ENCODE peak calls at places on chromosomes 3 and 15, in six cellular contexts. One of them, this sample, is unnamed.

GRCh38 chr3:18423401-18424212 is 1.5 kb downstream of the SATB1 start:
- DNase-seq in activated CD8-positive, alpha-beta memory T cell treated with anti-CD3 and anti-CD28 coated beads for 24 hours: peak
- DNase-seq in stimulated activated CD4-positive, alpha-beta T cell treated with anti-CD3 and anti-CD28 coated beads, Interleukin-15, amount 100 ng/mL, for 24 hours: peak
- DNase-seq in NCI-H2081: peak
- DNase-seq in activated naive CD4-positive, alpha-beta T cell treated with anti-CD3 and anti-CD28 coated beads, Interleukin-2, amount 10 ng/mL, durations not matched to agents 7 days and 5 days: peak
- DNase-seq in fibroblast of mammary gland: peak
- DNase-seq in this sample: peak

GRCh38 chr3:193665370-193665989 is 72.5 kb downstream of the OPA1 start:
- DNase-seq in activated CD8-positive, alpha-beta memory T cell treated with anti-CD3 and anti-CD28 coated beads for 24 hours: no peak
- DNase-seq in stimulated activated CD4-positive, alpha-beta T cell treated with anti-CD3 and anti-CD28 coated beads, Interleukin-15, amount 100 ng/mL, for 24 hours: no peak
- DNase-seq in NCI-H2081: peak
- DNase-seq in activated naive CD4-positive, alpha-beta T cell treated with anti-CD3 and anti-CD28 coated beads, Interleukin-2, amount 10 ng/mL, durations not matched to agents 7 days and 5 days: no peak
- DNase-seq in fibroblast of mammary gland: peak
- DNase-seq in this sample: peak

GRCh38 chr15:65305144-65305758 is 774 bp downstream of the RNU5B-1 start:
- DNase-seq in activated CD8-positive, alpha-beta memory T cell treated with anti-CD3 and anti-CD28 coated beads for 24 hours: peak
- DNase-seq in stimulated activated CD4-positive, alpha-beta T cell treated with anti-CD3 and anti-CD28 coated beads, Interleukin-15, amount 100 ng/mL, for 24 hours: peak
- DNase-seq in NCI-H2081: no peak
- DNase-seq in activated naive CD4-positive, alpha-beta T cell treated with anti-CD3 and anti-CD28 coated beads, Interleukin-2, amount 10 ng/mL, durations not matched to agents 7 days and 5 days: peak
- DNase-seq in fibroblast of mammary gland: no peak
- DNase-seq in this sample: no peak

GRCh38 chr3:24502690-24503089 is 8.0 kb upstream of the THRB start:
- DNase-seq in activated CD8-positive, alpha-beta memory T cell treated with anti-CD3 and anti-CD28 coated beads for 24 hours: no peak
- DNase-seq in stimulated activated CD4-positive, alpha-beta T cell treated with anti-CD3 and anti-CD28 coated beads, Interleukin-15, amount 100 ng/mL, for 24 hours: no peak
- DNase-seq in NCI-H2081: no peak
- DNase-seq in activated naive CD4-positive, alpha-beta T cell treated with anti-CD3 and anti-CD28 coated beads, Interleukin-2, amount 10 ng/mL, durations not matched to agents 7 days and 5 days: no peak
- DNase-seq in fibroblast of mammary gland: peak
- DNase-seq in this sample: no peak

GRCh38 chr15:38843736-38844590 is 279.3 kb upstream of the RASGRP1 start:
- DNase-seq in activated CD8-positive, alpha-beta memory T cell treated with anti-CD3 and anti-CD28 coated beads for 24 hours: no peak
- DNase-seq in stimulated activated CD4-positive, alpha-beta T cell treated with anti-CD3 and anti-CD28 coated beads, Interleukin-15, amount 100 ng/mL, for 24 hours: no peak
- DNase-seq in NCI-H2081: no peak
- DNase-seq in activated naive CD4-positive, alpha-beta T cell treated with anti-CD3 and anti-CD28 coated beads, Interleukin-2, amount 10 ng/mL, durations not matched to agents 7 days and 5 days: no peak
- DNase-seq in fibroblast of mammary gland: peak
- DNase-seq in this sample: no peak

GRCh38 chr3:190581041-190581501 is 67.2 kb downstream of the IL1RAP start:
- DNase-seq in activated CD8-positive, alpha-beta memory T cell treated with anti-CD3 and anti-CD28 coated beads for 24 hours: no peak
- DNase-seq in stimulated activated CD4-positive, alpha-beta T cell treated with anti-CD3 and anti-CD28 coated beads, Interleukin-15, amount 100 ng/mL, for 24 hours: no peak
- DNase-seq in NCI-H2081: no peak
- DNase-seq in activated naive CD4-positive, alpha-beta T cell treated with anti-CD3 and anti-CD28 coated beads, Interleukin-2, amount 10 ng/mL, durations not matched to agents 7 days and 5 days: no peak
- DNase-seq in fibroblast of mammary gland: no peak
- DNase-seq in this sample: peak

GRCh38 chr3:176919836-176920760 is 277.2 kb downstream of the TBL1XR1 start:
- DNase-seq in activated CD8-positive, alpha-beta memory T cell treated with anti-CD3 and anti-CD28 coated beads for 24 hours: no peak
- DNase-seq in stimulated activated CD4-positive, alpha-beta T cell treated with anti-CD3 and anti-CD28 coated beads, Interleukin-15, amount 100 ng/mL, for 24 hours: no peak
- DNase-seq in NCI-H2081: peak
- DNase-seq in activated naive CD4-positive, alpha-beta T cell treated with anti-CD3 and anti-CD28 coated beads, Interleukin-2, amount 10 ng/mL, durations not matched to agents 7 days and 5 days: no peak
- DNase-seq in fibroblast of mammary gland: peak
- DNase-seq in this sample: peak

GRCh38 chr15:85771781-85772445 is 22.8 kb downstream of the KLHL25 start:
- DNase-seq in activated CD8-positive, alpha-beta memory T cell treated with anti-CD3 and anti-CD28 coated beads for 24 hours: no peak
- DNase-seq in stimulated activated CD4-positive, alpha-beta T cell treated with anti-CD3 and anti-CD28 coated beads, Interleukin-15, amount 100 ng/mL, for 24 hours: no peak
- DNase-seq in NCI-H2081: no peak
- DNase-seq in activated naive CD4-positive, alpha-beta T cell treated with anti-CD3 and anti-CD28 coated beads, Interleukin-2, amount 10 ng/mL, durations not matched to agents 7 days and 5 days: no peak
- DNase-seq in fibroblast of mammary gland: peak
- DNase-seq in this sample: peak

GRCh38 chr3:131795382-131796085 is 239.3 kb downstream of the CPNE4 start:
- DNase-seq in activated CD8-positive, alpha-beta memory T cell treated with anti-CD3 and anti-CD28 coated beads for 24 hours: no peak
- DNase-seq in stimulated activated CD4-positive, alpha-beta T cell treated with anti-CD3 and anti-CD28 coated beads, Interleukin-15, amount 100 ng/mL, for 24 hours: no peak
- DNase-seq in NCI-H2081: no peak
- DNase-seq in activated naive CD4-positive, alpha-beta T cell treated with anti-CD3 and anti-CD28 coated beads, Interleukin-2, amount 10 ng/mL, durations not matched to agents 7 days and 5 days: no peak
- DNase-seq in fibroblast of mammary gland: no peak
- DNase-seq in this sample: peak

GRCh38 chr3:101036213-101036618 is 43.0 kb upstream of the ABI3BP start:
- DNase-seq in activated CD8-positive, alpha-beta memory T cell treated with anti-CD3 and anti-CD28 coated beads for 24 hours: no peak
- DNase-seq in stimulated activated CD4-positive, alpha-beta T cell treated with anti-CD3 and anti-CD28 coated beads, Interleukin-15, amount 100 ng/mL, for 24 hours: no peak
- DNase-seq in NCI-H2081: no peak
- DNase-seq in activated naive CD4-positive, alpha-beta T cell treated with anti-CD3 and anti-CD28 coated beads, Interleukin-2, amount 10 ng/mL, durations not matched to agents 7 days and 5 days: no peak
- DNase-seq in fibroblast of mammary gland: peak
- DNase-seq in this sample: peak

GRCh38 chr3:9067352-9067975 is 104.2 kb upstream of the RAD18 start:
- DNase-seq in activated CD8-positive, alpha-beta memory T cell treated with anti-CD3 and anti-CD28 coated beads for 24 hours: peak
- DNase-seq in stimulated activated CD4-positive, alpha-beta T cell treated with anti-CD3 and anti-CD28 coated beads, Interleukin-15, amount 100 ng/mL, for 24 hours: peak
- DNase-seq in NCI-H2081: peak
- DNase-seq in activated naive CD4-positive, alpha-beta T cell treated with anti-CD3 and anti-CD28 coated beads, Interleukin-2, amount 10 ng/mL, durations not matched to agents 7 days and 5 days: peak
- DNase-seq in fibroblast of mammary gland: peak
- DNase-seq in this sample: peak

GRCh38 chr3:31165399-31165860 is 271.0 kb upstream of the GADL1 start:
- DNase-seq in activated CD8-positive, alpha-beta memory T cell treated with anti-CD3 and anti-CD28 coated beads for 24 hours: no peak
- DNase-seq in stimulated activated CD4-positive, alpha-beta T cell treated with anti-CD3 and anti-CD28 coated beads, Interleukin-15, amount 100 ng/mL, for 24 hours: no peak
- DNase-seq in NCI-H2081: peak
- DNase-seq in activated naive CD4-positive, alpha-beta T cell treated with anti-CD3 and anti-CD28 coated beads, Interleukin-2, amount 10 ng/mL, durations not matched to agents 7 days and 5 days: no peak
- DNase-seq in fibroblast of mammary gland: no peak
- DNase-seq in this sample: peak

GRCh38 chr3:172643780-172644179 is 67.1 kb downstream of the NCEH1 start:
- DNase-seq in activated CD8-positive, alpha-beta memory T cell treated with anti-CD3 and anti-CD28 coated beads for 24 hours: no peak
- DNase-seq in stimulated activated CD4-positive, alpha-beta T cell treated with anti-CD3 and anti-CD28 coated beads, Interleukin-15, amount 100 ng/mL, for 24 hours: no peak
- DNase-seq in NCI-H2081: no peak
- DNase-seq in activated naive CD4-positive, alpha-beta T cell treated with anti-CD3 and anti-CD28 coated beads, Interleukin-2, amount 10 ng/mL, durations not matched to agents 7 days and 5 days: no peak
- DNase-seq in fibroblast of mammary gland: no peak
- DNase-seq in this sample: no peak

GRCh38 chr3:182617511-182617910 is 175.8 kb upstream of the ATP11B start:
- DNase-seq in activated CD8-positive, alpha-beta memory T cell treated with anti-CD3 and anti-CD28 coated beads for 24 hours: no peak
- DNase-seq in stimulated activated CD4-positive, alpha-beta T cell treated with anti-CD3 and anti-CD28 coated beads, Interleukin-15, amount 100 ng/mL, for 24 hours: no peak
- DNase-seq in NCI-H2081: no peak
- DNase-seq in activated naive CD4-positive, alpha-beta T cell treated with anti-CD3 and anti-CD28 coated beads, Interleukin-2, amount 10 ng/mL, durations not matched to agents 7 days and 5 days: no peak
- DNase-seq in fibroblast of mammary gland: no peak
- DNase-seq in this sample: no peak

This sample was measured in fibroblast of lung.